ENCODE peak calls at places on chromosomes 16 and 17, in seven cellular contexts. D is PC-9, X is fibroblast of villous mesenchyme, K is tibial nerve, U is tibial artery, S is right cardiac atrium, M is neuronal stem cell. C is an unnamed sample.

GRCh38 chr17:82524540-82524939 is 5.0 kb downstream of the FOXK2 start:
- DNase-seq in S (no peak), K (no peak), X (no peak), U (no peak), D (no peak), M (no peak), C (no peak)

GRCh38 chr17:19287651-19288050 is 50.5 kb downstream of the EPN2 start:
- DNase-seq in S (no peak), K (no peak), D (no peak), X (no peak), U (no peak), M (no peak), C (no peak)

GRCh38 chr16:4611337-4612023 is 3.2 kb downstream of the UBALD1 start:
- DNase-seq in M (no peak), K (no peak), S (no peak), U (no peak), D (no peak), X (peak), C (peak)

GRCh38 chr17:65678534-65678933 is 117.1 kb upstream of the AXIN2 start:
- DNase-seq in K (no peak), D (no peak), X (peak), U (no peak), S (no peak), M (no peak), C (no peak)

GRCh38 chr17:77601054-77601979 is 357.2 kb upstream of the TNRC6C start:
- DNase-seq in U (peak), S (peak), D (no peak), M (no peak), K (no peak), X (no peak), C (peak)

GRCh38 chr17:3695723-3696411 is at the start of gene P2RX5:
- DNase-seq in D (peak), X (peak), M (peak), K (no peak), U (no peak), S (no peak), C (peak)

GRCh38 chr17:46795379-46795952 is 23.0 kb downstream of the WNT3 start:
- DNase-seq in D (peak), U (no peak), X (peak), M (no peak), S (no peak), K (no peak), C (no peak)

GRCh38 chr16:23595246-23595950 is 718 bp downstream of the NDUFAB1 start:
- DNase-seq in M (no peak), S (no peak), X (peak), D (no peak), U (no peak), K (no peak), C (no peak)

GRCh38 chr17:10776372-10776771 is 27.5 kb downstream of the TMEM238L start:
- DNase-seq in K (no peak), D (no peak), S (no peak), X (no peak), U (no peak), M (no peak), C (no peak)

GRCh38 chr17:75487351-75488070 is 27.8 kb downstream of the CASKIN2 start:
- DNase-seq in S (peak), K (no peak), X (no peak), U (peak), M (no peak), D (no peak), C (no peak)

GRCh38 chr16:57997528-57998265 is 2.8 kb downstream of the ZNF319 start:
- DNase-seq in S (no peak), K (no peak), U (no peak), M (no peak), D (no peak), X (no peak), C (no peak)
- H3K4me3 ChIP-seq in S (no peak), K (no peak), U (no peak), M (no peak), D (peak), X (no peak), C (no peak)

DNA sequence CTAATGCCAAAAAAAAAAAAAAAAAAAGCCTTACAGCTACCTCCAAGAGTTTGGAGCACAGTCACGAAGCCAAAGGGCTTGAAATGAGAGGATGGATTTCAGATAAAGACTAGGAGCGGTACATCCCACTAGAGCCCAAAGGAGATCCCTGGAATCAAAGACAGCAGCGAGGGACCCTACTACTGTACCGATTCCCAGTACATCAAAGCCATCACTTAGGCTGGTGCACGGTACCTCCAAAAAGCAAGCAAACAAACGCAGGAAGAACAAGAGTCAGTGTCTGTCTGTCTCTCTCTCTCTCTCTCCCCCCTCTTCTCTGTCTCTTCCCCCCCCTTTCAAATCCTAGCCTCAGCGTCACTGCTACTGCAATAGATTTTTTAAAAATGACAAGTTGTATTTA is 12.3 kb upstream of the ZFHX3 start:
- DNase-seq in X (no peak), U (no peak), M (no peak), D (no peak), S (no peak), K (no peak), C (no peak)
- H3K4me3 ChIP-seq in X (no peak), U (peak), M (peak), D (no peak), S (peak), K (no peak), C (no peak)

DNA sequence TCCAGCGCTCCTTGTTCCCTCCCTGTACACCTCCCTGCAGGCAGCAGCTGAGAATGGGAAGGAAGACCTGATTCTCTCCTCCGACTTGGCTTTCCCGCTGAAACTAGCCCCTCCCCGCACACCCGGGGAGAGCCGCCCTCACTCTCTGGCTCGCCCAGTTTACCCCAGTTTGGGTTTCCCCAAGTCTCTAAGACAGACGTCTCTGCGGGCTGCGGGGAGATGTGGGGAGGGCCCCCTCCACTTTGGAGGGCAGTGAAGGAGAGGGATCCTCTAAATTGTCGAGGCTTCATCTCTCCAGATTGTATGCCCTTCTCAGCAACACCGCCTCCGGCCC is 797 bp downstream of the GRB7 start:
- DNase-seq in X (no peak), D (peak), M (no peak), S (peak), K (no peak), U (no peak), C (peak)
- H3K4me3 ChIP-seq in X (peak), D (peak), M (no peak), S (peak), K (no peak), U (peak), C (peak)

GRCh38 chr17:35731932-35732805 is 730 bp downstream of the RASL10B start:
- DNase-seq in U (no peak), S (peak), K (no peak), M (no peak), D (no peak), X (no peak), C (peak)
- H3K4me3 ChIP-seq in U (peak), S (peak), K (peak), M (peak), D (no peak), X (peak), C (peak)

DNA sequence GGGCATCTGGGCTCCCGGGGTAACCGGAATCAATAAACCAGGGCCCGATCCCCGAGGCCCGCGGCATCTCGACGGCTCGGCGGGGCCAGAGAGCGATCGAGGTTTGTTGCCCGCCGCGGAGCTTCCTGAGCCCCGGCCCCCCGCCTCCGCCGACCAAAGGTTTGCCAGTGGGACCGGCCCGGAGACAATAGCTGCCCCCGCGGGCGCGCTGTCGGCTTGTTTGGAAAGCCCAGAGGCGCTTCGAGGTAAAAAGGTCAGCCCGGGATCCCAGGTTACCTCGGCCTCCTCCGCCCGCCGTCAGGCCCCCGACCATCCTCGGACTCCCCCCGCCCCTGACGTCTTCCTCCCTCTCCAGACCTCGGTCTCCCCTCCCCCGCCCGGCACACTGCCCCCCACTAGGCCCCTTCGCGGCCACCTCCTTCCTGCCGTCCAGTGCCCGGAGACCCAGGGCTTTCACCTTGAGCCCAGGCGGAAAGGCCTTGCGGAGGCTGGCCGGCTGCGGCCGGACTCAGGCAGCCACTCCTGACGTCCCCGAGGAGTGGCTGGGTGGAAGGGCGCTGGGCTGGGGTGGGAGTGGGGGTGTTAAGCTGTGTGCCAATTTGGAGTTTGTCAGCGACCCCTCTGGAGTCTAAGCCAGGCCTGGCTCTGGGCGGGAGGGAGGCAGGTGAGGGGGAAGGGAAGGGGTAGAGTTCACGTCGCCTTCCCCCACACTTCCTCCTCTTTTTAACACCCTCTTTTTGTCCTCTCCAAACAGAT is 3.6 kb downstream of the HOXB1 start:
- DNase-seq in M (no peak), U (no peak), D (no peak), K (no peak), S (no peak), X (no peak), C (peak)
- H3K4me3 ChIP-seq in M (no peak), U (no peak), D (no peak), K (no peak), S (no peak), X (no peak), C (peak)

DNA sequence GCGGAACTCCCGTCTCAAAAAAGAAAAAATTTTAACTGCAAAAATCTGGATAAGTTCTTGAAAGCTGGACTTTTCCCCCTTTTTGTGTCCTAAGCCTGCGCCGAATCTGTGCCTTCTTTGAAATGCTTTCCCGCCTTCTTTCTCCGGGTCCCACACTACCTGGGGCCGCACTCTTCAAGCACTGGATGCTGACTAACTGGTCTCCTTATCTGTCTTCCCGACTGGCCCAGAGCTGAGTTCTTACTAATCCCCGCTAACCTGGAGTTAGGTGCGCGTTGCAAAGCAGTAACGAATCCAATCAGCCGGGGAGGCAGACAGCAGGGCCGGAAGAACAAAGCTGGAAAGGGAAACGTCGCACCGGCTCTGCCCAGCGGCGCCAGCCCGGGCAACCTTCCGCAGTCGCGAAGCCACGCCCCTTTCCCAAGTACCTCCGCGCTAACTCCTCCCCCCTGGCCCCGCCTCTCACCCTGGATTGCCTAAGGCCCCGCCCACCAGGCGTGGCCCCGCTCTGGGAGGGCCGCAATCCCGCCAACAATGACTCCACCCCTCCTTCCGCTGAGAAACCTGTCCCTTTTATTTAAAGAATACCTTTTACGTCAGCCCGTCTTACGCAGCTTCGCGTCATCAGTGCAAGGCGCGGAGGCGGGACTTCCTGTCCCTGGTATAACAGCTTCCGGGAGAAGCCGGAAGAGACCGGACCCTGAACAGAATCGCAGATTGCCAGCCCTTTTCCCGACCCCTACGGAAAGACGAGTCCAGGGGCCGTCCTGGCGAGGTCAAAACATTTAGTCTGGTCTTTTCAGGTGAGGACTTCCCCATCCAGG is at the start of gene TMUB2:
- DNase-seq in U (peak), K (peak), D (peak), S (peak), M (peak), X (peak), C (peak)
- H3K4me3 ChIP-seq in U (peak), K (peak), D (peak), S (peak), M (peak), X (peak), C (peak)

DNA sequence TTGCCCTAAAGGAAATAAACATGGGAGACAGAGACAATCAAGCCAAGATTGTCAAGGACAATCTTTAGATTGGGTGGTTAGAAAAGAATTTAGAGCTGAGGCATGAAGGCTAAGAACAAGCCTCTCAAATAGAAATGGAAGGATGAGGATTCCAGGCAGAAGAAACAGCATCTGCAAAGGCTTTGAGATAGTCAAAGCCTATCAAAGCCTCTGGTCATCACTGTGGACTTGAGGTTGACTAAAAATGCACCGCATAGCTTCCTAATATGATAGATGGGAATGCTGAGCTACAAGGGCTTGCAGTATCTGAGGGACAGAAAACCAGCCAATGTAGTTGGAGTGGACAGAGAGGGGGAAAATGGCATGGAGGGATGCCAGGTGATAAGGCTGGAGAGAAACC is 109.8 kb upstream of the FAM20A start:
- DNase-seq in U (no peak), D (no peak), X (peak), K (no peak), M (no peak), S (no peak), C (no peak)
- H3K4me3 ChIP-seq in U (no peak), D (no peak), X (peak), K (no peak), M (no peak), S (no peak), C (no peak)

GRCh38 chr17:79852748-79853147 is 13.5 kb upstream of the CBX4 start:
- DNase-seq in M (no peak), D (peak), S (no peak), U (no peak), X (peak), K (no peak), C (no peak)
- H3K4me3 ChIP-seq in M (no peak), D (no peak), S (peak), U (no peak), X (peak), K (no peak), C (no peak)

DNA sequence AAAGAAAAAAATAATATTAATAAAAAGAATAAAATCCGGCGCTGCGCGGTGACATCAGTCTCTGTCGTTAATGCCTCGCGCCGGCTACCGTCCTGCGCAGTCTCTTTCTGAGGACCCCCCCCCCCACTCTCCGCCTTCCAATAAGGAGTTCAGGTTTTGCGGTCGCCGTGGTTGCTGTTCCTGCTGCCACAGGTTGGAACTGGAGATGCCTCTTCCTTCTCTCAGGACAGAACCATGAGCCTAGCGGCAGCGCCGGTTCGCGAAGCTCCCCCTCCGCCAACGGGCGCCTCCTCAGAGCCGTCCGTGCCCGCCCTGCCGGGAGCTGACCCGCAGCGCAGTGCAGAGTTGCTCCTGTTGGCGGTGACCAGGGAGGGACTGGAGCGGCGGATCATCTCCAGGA is 2093.4 kb downstream of the TP53TG3F start:
- DNase-seq in M (no peak), D (no peak), S (no peak), X (no peak), K (no peak), U (no peak), C (no peak)
- H3K4me3 ChIP-seq in M (no peak), D (no peak), S (no peak), X (peak), K (no peak), U (no peak), C (no peak)

C was measured in H7.